ENCODE peak calls at places on chromosomes 13 and 19, in four cellular contexts. One of them, this sample, is unnamed.

GRCh38 chr19:4937060-4937459 is 27.8 kb downstream of the UHRF1 start:
- DNase-seq in psoas muscle: no peak
- DNase-seq in right atrium auricular region: no peak
- DNase-seq in heart right ventricle: no peak
- DNase-seq in this sample: no peak

GRCh38 chr13:22111152-22111783 is 440.4 kb downstream of the FGF9 start:
- DNase-seq in psoas muscle: no peak
- DNase-seq in right atrium auricular region: no peak
- DNase-seq in heart right ventricle: no peak
- DNase-seq in this sample: no peak

GRCh38 chr19:20661150-20661819 is at the start of gene ZNF626:
- DNase-seq in psoas muscle: peak; percentile 97
- DNase-seq in right atrium auricular region: peak; percentile 99
- DNase-seq in heart right ventricle: peak; percentile 99
- DNase-seq in this sample: peak; percentile 94

GRCh38 chr13:48194392-48194754 is 38.6 kb upstream of the ITM2B start:
- DNase-seq in psoas muscle: no peak
- DNase-seq in right atrium auricular region: no peak
- DNase-seq in heart right ventricle: no peak
- DNase-seq in this sample: no peak

GRCh38 chr13:40192516-40193257 is 473.8 kb downstream of the FOXO1 start:
- DNase-seq in psoas muscle: no peak
- DNase-seq in right atrium auricular region: no peak
- DNase-seq in heart right ventricle: no peak
- DNase-seq in this sample: no peak

GRCh38 chr13:31774186-31774585 is 34.9 kb downstream of the RXFP2 start:
- DNase-seq in psoas muscle: no peak
- DNase-seq in right atrium auricular region: no peak
- DNase-seq in heart right ventricle: no peak
- DNase-seq in this sample: no peak

GRCh38 chr19:45130888-45131615 is 29.7 kb downstream of the NKPD1 start:
- DNase-seq in psoas muscle: no peak
- DNase-seq in right atrium auricular region: no peak
- DNase-seq in heart right ventricle: no peak
- DNase-seq in this sample: no peak

GRCh38 chr13:62320129-62320724 is 904.6 kb upstream of the PCDH20 start:
- DNase-seq in psoas muscle: no peak
- DNase-seq in right atrium auricular region: no peak
- DNase-seq in heart right ventricle: no peak
- DNase-seq in this sample: no peak

GRCh38 chr19:16100524-16100923 is 11.2 kb upstream of the RAB8A start:
- DNase-seq in psoas muscle: peak; percentile 8
- DNase-seq in right atrium auricular region: no peak
- DNase-seq in heart right ventricle: no peak
- DNase-seq in this sample: no peak

GRCh38 chr13:106284358-106284757 is 251.1 kb downstream of the EFNB2 start:
- DNase-seq in psoas muscle: no peak
- DNase-seq in right atrium auricular region: no peak
- DNase-seq in heart right ventricle: no peak
- DNase-seq in this sample: no peak

GRCh38 chr13:109383683-109384082 is 402.7 kb downstream of the IRS2 start:
- DNase-seq in psoas muscle: no peak
- DNase-seq in right atrium auricular region: no peak
- DNase-seq in heart right ventricle: no peak
- DNase-seq in this sample: no peak

GRCh38 chr19:2853015-2853606 is 11.8 kb downstream of the ZNF555 start:
- DNase-seq in psoas muscle: no peak
- DNase-seq in right atrium auricular region: no peak
- DNase-seq in heart right ventricle: no peak
- DNase-seq in this sample: no peak

GRCh38 chr19:40088299-40089047 is 2.3 kb downstream of the ZNF780A start:
- DNase-seq in psoas muscle: no peak
- DNase-seq in right atrium auricular region: no peak
- DNase-seq in heart right ventricle: no peak
- DNase-seq in this sample: no peak

GRCh38 chr19:39765091-39766076 is 13.3 kb upstream of the LEUTX start:
- DNase-seq in psoas muscle: no peak
- DNase-seq in right atrium auricular region: no peak
- DNase-seq in heart right ventricle: peak; percentile 22
- DNase-seq in this sample: peak; percentile 43

GRCh38 chr19:8484331-8484894 is 18.0 kb downstream of the PRAM1 start:
- DNase-seq in psoas muscle: peak; percentile 62
- DNase-seq in right atrium auricular region: peak; percentile 71
- DNase-seq in heart right ventricle: peak; percentile 33
- DNase-seq in this sample: no peak

GRCh38 chr19:50663280-50663790 is 14.1 kb downstream of the C19orf81 start:
- DNase-seq in psoas muscle: no peak
- DNase-seq in right atrium auricular region: no peak
- DNase-seq in heart right ventricle: no peak
- DNase-seq in this sample: no peak

GRCh38 chr13:38866649-38867048 is 124.0 kb downstream of the STOML3 start:
- DNase-seq in psoas muscle: no peak
- DNase-seq in right atrium auricular region: no peak
- DNase-seq in heart right ventricle: no peak
- DNase-seq in this sample: no peak

GRCh38 chr19:49786432-49786831 is 19.6 kb downstream of the AP2A1 start:
- DNase-seq in psoas muscle: no peak
- DNase-seq in right atrium auricular region: peak; percentile 73
- DNase-seq in heart right ventricle: no peak
- DNase-seq in this sample: no peak

GRCh38 chr19:10260141-10260584 is 8.1 kb downstream of the MRPL4 start:
- DNase-seq in psoas muscle: no peak
- DNase-seq in right atrium auricular region: no peak
- DNase-seq in heart right ventricle: no peak
- DNase-seq in this sample: no peak

GRCh38 chr13:46296465-46296822 is 84.7 kb downstream of the LRRC63 start:
- DNase-seq in psoas muscle: no peak
- DNase-seq in right atrium auricular region: no peak
- DNase-seq in heart right ventricle: no peak
- DNase-seq in this sample: no peak

GRCh38 chr13:41004875-41005693 is 14.0 kb downstream of the ELF1 start:
- DNase-seq in psoas muscle: no peak
- DNase-seq in right atrium auricular region: no peak
- DNase-seq in heart right ventricle: no peak
- DNase-seq in this sample: no peak

GRCh38 chr19:41753936-41754529 is 1.3 kb upstream of the CEACAM6 start:
- DNase-seq in psoas muscle: no peak
- DNase-seq in right atrium auricular region: no peak
- DNase-seq in heart right ventricle: peak; percentile 20
- DNase-seq in this sample: no peak

GRCh38 chr19:29745253-29745652 is 30.2 kb upstream of the C19orf12 start:
- DNase-seq in psoas muscle: no peak
- DNase-seq in right atrium auricular region: no peak
- DNase-seq in heart right ventricle: no peak
- DNase-seq in this sample: no peak

GRCh38 chr13:48403151-48403631 is 9.7 kb downstream of the LPAR6 start:
- DNase-seq in psoas muscle: no peak
- DNase-seq in right atrium auricular region: no peak
- DNase-seq in heart right ventricle: no peak
- DNase-seq in this sample: no peak

GRCh38 chr19:42175952-42176648 is 41.4 kb downstream of the DEDD2 start:
- DNase-seq in psoas muscle: no peak
- DNase-seq in right atrium auricular region: no peak
- DNase-seq in heart right ventricle: no peak
- DNase-seq in this sample: no peak

GRCh38 chr19:58439576-58440554 is at the start of gene ZNF132:
- DNase-seq in psoas muscle: peak; percentile 97
- DNase-seq in right atrium auricular region: peak; percentile 100
- DNase-seq in heart right ventricle: peak; percentile 99
- DNase-seq in this sample: peak; percentile 91

GRCh38 chr19:12145348-12145747 is 5.2 kb upstream of the ZNF20 start:
- DNase-seq in psoas muscle: no peak
- DNase-seq in right atrium auricular region: no peak
- DNase-seq in heart right ventricle: no peak
- DNase-seq in this sample: no peak
- H3K4me1 ChIP-seq in psoas muscle: peaks cover 5% of the 10 kb centered on the region
- H3K4me1 ChIP-seq in right atrium auricular region: no peaks in the 10 kb centered on the region
- H3K4me1 ChIP-seq in heart right ventricle: peaks cover 8% of the 10 kb centered on the region
- H3K4me1 ChIP-seq in this sample: peaks cover 1% of the 10 kb centered on the region

DNA sequence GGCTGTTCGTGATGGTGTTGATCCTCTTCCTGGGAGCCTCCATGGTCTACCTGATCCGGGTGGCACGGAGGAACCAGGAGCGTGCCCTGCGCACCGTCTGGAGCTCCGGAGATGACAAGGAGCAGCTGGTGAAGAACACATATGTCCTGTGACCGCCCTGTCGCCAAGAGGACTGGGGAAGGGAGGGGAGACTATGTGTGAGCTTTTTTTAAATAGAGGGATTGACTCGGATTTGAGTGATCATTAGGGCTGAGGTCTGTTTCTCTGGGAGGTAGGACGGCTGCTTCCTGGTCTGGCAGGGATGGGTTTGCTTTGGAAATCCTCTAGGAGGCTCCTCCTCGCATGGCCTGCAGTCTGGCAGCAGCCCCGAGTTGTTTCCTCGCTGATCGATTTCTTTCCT is 12.2 kb upstream of the C19orf33 start:
- DNase-seq in psoas muscle: no peak
- DNase-seq in right atrium auricular region: no peak
- DNase-seq in heart right ventricle: no peak
- DNase-seq in this sample: no peak
- H3K27ac ChIP-seq in psoas muscle: no peak overlapping the region
- H3K27ac ChIP-seq in right atrium auricular region: no peak overlapping the region
- H3K27ac ChIP-seq in heart right ventricle: no peak overlapping the region
- H3K27ac ChIP-seq in this sample: no peak overlapping the region

GRCh38 chr13:73704587-73704986 is 429.6 kb downstream of the KLF12 start:
- DNase-seq in psoas muscle: no peak
- DNase-seq in right atrium auricular region: no peak
- DNase-seq in heart right ventricle: no peak
- DNase-seq in this sample: no peak

GRCh38 chr13:73697166-73697565 is 437.0 kb downstream of the KLF12 start:
- DNase-seq in psoas muscle: no peak
- DNase-seq in right atrium auricular region: no peak
- DNase-seq in heart right ventricle: no peak
- DNase-seq in this sample: no peak

GRCh38 chr13:73698859-73699258 is 435.3 kb downstream of the KLF12 start:
- DNase-seq in psoas muscle: no peak
- DNase-seq in right atrium auricular region: no peak
- DNase-seq in heart right ventricle: no peak
- DNase-seq in this sample: no peak

GRCh38 chr13:73703606-73704005 is 430.6 kb downstream of the KLF12 start:
- DNase-seq in psoas muscle: no peak
- DNase-seq in right atrium auricular region: no peak
- DNase-seq in heart right ventricle: no peak
- DNase-seq in this sample: no peak

GRCh38 chr13:73702419-73703071 is 431.7 kb downstream of the KLF12 start:
- DNase-seq in psoas muscle: no peak
- DNase-seq in right atrium auricular region: no peak
- DNase-seq in heart right ventricle: no peak
- DNase-seq in this sample: no peak
- H3K4me3 ChIP-seq in psoas muscle: no peak overlapping the region
- H3K4me3 ChIP-seq in right atrium auricular region: no peak overlapping the region
- H3K4me3 ChIP-seq in heart right ventricle: no peak overlapping the region
- H3K4me3 ChIP-seq in this sample: no peak overlapping the region

GRCh38 chr19:33302175-33302973 is at the start of gene CEBPA:
- DNase-seq in psoas muscle: peak; percentile 93
- DNase-seq in right atrium auricular region: no peak
- DNase-seq in heart right ventricle: peak; percentile 69
- DNase-seq in this sample: peak; percentile 58

GRCh38 chr19:33301011-33301899 is 1.1 kb downstream of the CEBPA start:
- DNase-seq in psoas muscle: peak; percentile 75
- DNase-seq in right atrium auricular region: no peak
- DNase-seq in heart right ventricle: no peak
- DNase-seq in this sample: no peak

GRCh38 chr19:33300016-33300981 is 2.0 kb downstream of the CEBPA start:
- DNase-seq in psoas muscle: peak; percentile 72
- DNase-seq in right atrium auricular region: no peak
- DNase-seq in heart right ventricle: no peak
- DNase-seq in this sample: no peak

GRCh38 chr19:33302974-33303790 is 848 bp upstream of the CEBPA start:
- DNase-seq in psoas muscle: peak; percentile 82
- DNase-seq in right atrium auricular region: no peak
- DNase-seq in heart right ventricle: no peak
- DNase-seq in this sample: no peak

GRCh38 chr19:33301900-33302174 is 497 bp downstream of the CEBPA start:
- DNase-seq in psoas muscle: no peak
- DNase-seq in right atrium auricular region: no peak
- DNase-seq in heart right ventricle: no peak
- DNase-seq in this sample: no peak
- H3K4me1 ChIP-seq in psoas muscle: peaks cover 23% of the 10 kb centered on the region
- H3K4me1 ChIP-seq in right atrium auricular region: no peaks in the 10 kb centered on the region
- H3K4me1 ChIP-seq in heart right ventricle: peaks cover 13% of the 10 kb centered on the region
- H3K4me1 ChIP-seq in this sample: peaks cover 4% of the 10 kb centered on the region

This sample was measured in iPS DF 6.9.